ENCODE peak calls at places on chromosomes 6 and 20, in ten cellular contexts. I is activated CD4-positive, alpha-beta T cell treated with anti-CD3 and anti-CD28 coated beads, Interleukin-2, amount 50 U/mL, for 24 hours; L is HEK293T; S is ACHN; H is iris pigment epithelial cell; N is neural progenitor cell; R is germinal center; P is activated B cell treated with CpG ODN at 0.5 μM for 24 hours; E is right lobe of liver; X is thoracic aorta. Z is an unnamed sample.

GRCh38 chr6:28207244-28208179 is 17.6 kb upstream of the ZSCAN9 start:
- DNase-seq in H (peak), P (no peak), S (no peak), I (no peak), L (peak), E (peak), R (peak), X (no peak), N (peak), Z (peak)

GRCh38 chr6:13767121-13767794 is 47.1 kb downstream of the MCUR1 start:
- DNase-seq in S (peak), X (no peak), R (no peak), H (peak), P (no peak), I (no peak), L (no peak), E (peak), N (peak), Z (peak)

GRCh38 chr6:56695702-56696101 is 53.0 kb upstream of the DST start:
- DNase-seq in S (no peak), N (no peak), E (no peak), I (no peak), L (no peak), H (peak), R (no peak), P (no peak), X (no peak), Z (no peak)

GRCh38 chr6:125046107-125046925 is 84.1 kb downstream of the RNF217 start:
- DNase-seq in E (no peak), H (peak), R (no peak), S (no peak), I (no peak), N (no peak), L (no peak), X (no peak), P (no peak), Z (no peak)

GRCh38 chr6:3287308-3287707 is 28.6 kb downstream of the PSMG4 start:
- DNase-seq in S (no peak), L (no peak), E (no peak), N (no peak), R (no peak), H (no peak), I (no peak), X (no peak), P (no peak), Z (no peak)

GRCh38 chr6:156718647-156719394 is 58.4 kb upstream of the ARID1B start:
- DNase-seq in I (no peak), H (peak), S (no peak), R (no peak), L (no peak), E (no peak), N (peak), X (peak), P (no peak), Z (no peak)

GRCh38 chr20:35312348-35312747 is 20.1 kb upstream of the FAM83C start:
- DNase-seq in N (no peak), L (no peak), E (no peak), P (no peak), I (no peak), H (peak), R (no peak), S (peak), X (no peak), Z (peak)

GRCh38 chr6:98957440-98957839 is 9.7 kb upstream of the FBXL4 start:
- DNase-seq in N (no peak), I (no peak), H (peak), X (no peak), S (no peak), E (no peak), R (no peak), L (no peak), P (no peak), Z (no peak)

GRCh38 chr6:99822741-99823512 is 171.1 kb downstream of the MCHR2 start:
- DNase-seq in L (peak), S (peak), X (no peak), P (no peak), H (peak), R (peak), N (peak), E (no peak), I (no peak), Z (peak)

GRCh38 chr20:57596998-57597939 is 23.0 kb downstream of the ZBP1 start:
- DNase-seq in H (peak), I (peak), P (peak), X (no peak), N (peak), E (peak), R (peak), S (peak), L (peak), Z (peak)

GRCh38 chr20:60363698-60364097 is 405.5 kb downstream of the CDH26 start:
- DNase-seq in P (no peak), L (no peak), I (no peak), N (no peak), E (no peak), S (no peak), H (no peak), R (no peak), X (no peak), Z (no peak)

GRCh38 chr20:19568128-19568527 is 189.9 kb upstream of the RIN2 start:
- DNase-seq in H (no peak), E (no peak), S (no peak), R (no peak), I (no peak), X (no peak), P (no peak), N (no peak), L (no peak), Z (no peak)

GRCh38 chr6:142015011-142015410 is 117.7 kb upstream of the GJE1 start:
- DNase-seq in N (peak), H (no peak), P (no peak), S (no peak), R (no peak), L (no peak), E (no peak), X (no peak), I (no peak), Z (no peak)

GRCh38 chr6:138467901-138468300 is 31.4 kb downstream of the NHSL1 start:
- DNase-seq in R (no peak), X (no peak), E (no peak), S (no peak), I (no peak), P (no peak), H (no peak), L (no peak), N (no peak), Z (no peak)

GRCh38 chr20:36093025-36093803 is 61.3 kb upstream of the EPB41L1 start:
- DNase-seq in E (peak), R (no peak), N (peak), I (peak), L (no peak), S (peak), P (peak), H (peak), X (peak), Z (peak)

GRCh38 chr20:46053416-46053815 is 24.4 kb downstream of the SLC12A5 start:
- DNase-seq in S (no peak), L (no peak), N (no peak), E (no peak), H (no peak), R (no peak), P (no peak), I (no peak), X (no peak), Z (no peak)

GRCh38 chr6:35391240-35391968 is 49.0 kb downstream of the PPARD start:
- DNase-seq in N (no peak), L (no peak), X (no peak), H (peak), I (no peak), S (peak), R (no peak), E (no peak), P (no peak), Z (no peak)

GRCh38 chr6:7270320-7271204 is 42.4 kb downstream of the SSR1 start:
- DNase-seq in N (no peak), E (peak), I (no peak), X (no peak), L (no peak), P (no peak), R (no peak), S (no peak), H (no peak), Z (no peak)

GRCh38 chr20:44900231-44900854 is 9.5 kb upstream of the PABPC1L start:
- DNase-seq in R (no peak), H (peak), X (no peak), N (no peak), S (no peak), L (no peak), E (no peak), I (no peak), P (no peak), Z (no peak)

GRCh38 chr6:167420858-167421766 is 96.2 kb downstream of the TTLL2 start:
- DNase-seq in N (no peak), R (no peak), L (no peak), I (no peak), P (no peak), S (no peak), H (no peak), E (no peak), X (no peak), Z (no peak)

GRCh38 chr20:38665094-38665493 is 59.2 kb upstream of the SLC32A1 start:
- DNase-seq in H (no peak), N (no peak), R (no peak), E (no peak), P (no peak), S (no peak), I (no peak), L (no peak), X (no peak), Z (no peak)

GRCh38 chr6:56661298-56661697 is 18.6 kb upstream of the DST start:
- DNase-seq in L (no peak), I (no peak), H (no peak), P (no peak), N (peak), E (no peak), S (no peak), X (no peak), R (no peak), Z (no peak)

GRCh38 chr20:31823360-31824124 is 4.4 kb downstream of the MYLK2 start:
- DNase-seq in P (no peak), X (no peak), R (no peak), E (no peak), S (no peak), N (no peak), L (no peak), I (no peak), H (no peak), Z (no peak)

GRCh38 chr20:4683261-4683660 is 38.4 kb upstream of the PRND start:
- DNase-seq in N (no peak), S (no peak), P (no peak), R (no peak), I (no peak), L (no peak), X (no peak), H (no peak), E (no peak), Z (no peak)

GRCh38 chr6:110055387-110055735 is 77.2 kb downstream of the GPR6 start:
- DNase-seq in E (no peak), N (no peak), I (no peak), L (no peak), H (no peak), S (no peak), R (no peak), X (no peak), P (no peak), Z (peak)

GRCh38 chr20:57701090-57701489 is 8.7 kb downstream of the PMEPA1 start:
- DNase-seq in P (no peak), R (no peak), H (no peak), L (no peak), X (no peak), N (no peak), E (no peak), S (no peak), I (no peak), Z (no peak)

GRCh38 chr6:36839819-36840379 is 655 bp upstream of the CPNE5 start:
- DNase-seq in N (peak), L (peak), X (no peak), P (peak), H (no peak), E (peak), R (peak), I (no peak), S (peak), Z (peak)

GRCh38 chr6:75849329-75850025 is 100.4 kb downstream of the MYO6 start:
- DNase-seq in R (no peak), P (no peak), I (no peak), H (no peak), L (no peak), E (no peak), X (no peak), S (no peak), N (no peak), Z (no peak)

GRCh38 chr6:95249176-95249575 is 328.2 kb upstream of the MANEA start:
- DNase-seq in S (peak), X (no peak), L (no peak), H (peak), I (no peak), E (no peak), R (no peak), P (no peak), N (no peak), Z (peak)

GRCh38 chr6:139679516-139680179 is 305.2 kb upstream of the CITED2 start:
- DNase-seq in E (no peak), H (peak), L (no peak), R (no peak), P (no peak), S (no peak), N (no peak), X (no peak), I (no peak), Z (no peak)

GRCh38 chr6:158002951-158003853 is 21.5 kb downstream of the SYNJ2 start:
- DNase-seq in X (no peak), N (peak), P (no peak), R (no peak), E (peak), S (no peak), I (no peak), H (peak), L (no peak), Z (no peak)

GRCh38 chr6:135299256-135299655 is 118.1 kb downstream of the MYB start:
- DNase-seq in H (peak), R (no peak), X (no peak), P (no peak), S (no peak), L (no peak), E (no peak), N (no peak), I (no peak), Z (peak)

GRCh38 chr6:166466178-166467122 is 83.7 kb upstream of the MPC1 start:
- DNase-seq in S (peak), P (no peak), N (no peak), R (no peak), I (no peak), L (no peak), X (no peak), E (no peak), H (peak), Z (no peak)

GRCh38 chr6:106102034-106102433 is 15.9 kb downstream of the PRDM1 start:
- DNase-seq in P (no peak), L (no peak), I (peak), E (no peak), S (no peak), H (no peak), R (no peak), N (no peak), X (no peak), Z (no peak)

GRCh38 chr6:50128420-50129005 is 78.8 kb upstream of the DEFB112 start:
- DNase-seq in N (peak), X (no peak), P (no peak), I (no peak), L (no peak), R (no peak), S (peak), H (peak), E (no peak), Z (peak)

GRCh38 chr6:42428326-42429041 is 23.2 kb downstream of the TRERF1 start:
- DNase-seq in L (no peak), I (peak), N (peak), R (peak), H (no peak), X (no peak), E (peak), P (no peak), S (no peak), Z (no peak)